ENCODE peak calls at places on chromosomes 16 and 17, in nine cellular contexts. One of them, this sample, is unnamed.

GRCh38 chr17:58615768-58616659 is 75.8 kb downstream of the TEX14 start:
- DNase-seq in activated naive CD4-positive, alpha-beta T cell: no peak
- DNase-seq in skeletal muscle cell: no peak
- DNase-seq in left ventricle myocardium inferior: no peak
- DNase-seq in breast epithelium: no peak
- DNase-seq in cardiac septum: no peak
- DNase-seq in lung microvascular endothelial cell: peak
- DNase-seq in stimulated activated CD4-positive, alpha-beta T cell treated with anti-CD3 and anti-CD28 coated beads, Interleukin-12 subunit alpha, Interleukin-12 subunit beta, amount 100 ng/mL, for 24 hours: no peak
- DNase-seq in A549: no peak
- DNase-seq in this sample: no peak

GRCh38 chr16:27687605-27688004 is 137.7 kb downstream of the KATNIP start:
- DNase-seq in activated naive CD4-positive, alpha-beta T cell: no peak
- DNase-seq in skeletal muscle cell: no peak
- DNase-seq in left ventricle myocardium inferior: no peak
- DNase-seq in breast epithelium: no peak
- DNase-seq in cardiac septum: peak
- DNase-seq in lung microvascular endothelial cell: no peak
- DNase-seq in stimulated activated CD4-positive, alpha-beta T cell treated with anti-CD3 and anti-CD28 coated beads, Interleukin-12 subunit alpha, Interleukin-12 subunit beta, amount 100 ng/mL, for 24 hours: no peak
- DNase-seq in A549: no peak
- DNase-seq in this sample: no peak

GRCh38 chr16:9837481-9837880 is 344.7 kb downstream of the GRIN2A start:
- DNase-seq in activated naive CD4-positive, alpha-beta T cell: no peak
- DNase-seq in skeletal muscle cell: no peak
- DNase-seq in left ventricle myocardium inferior: no peak
- DNase-seq in breast epithelium: no peak
- DNase-seq in cardiac septum: no peak
- DNase-seq in lung microvascular endothelial cell: peak
- DNase-seq in stimulated activated CD4-positive, alpha-beta T cell treated with anti-CD3 and anti-CD28 coated beads, Interleukin-12 subunit alpha, Interleukin-12 subunit beta, amount 100 ng/mL, for 24 hours: no peak
- DNase-seq in A549: no peak
- DNase-seq in this sample: no peak

GRCh38 chr17:70913086-70913485 is 743.8 kb downstream of the KCNJ2 start:
- DNase-seq in activated naive CD4-positive, alpha-beta T cell: no peak
- DNase-seq in skeletal muscle cell: peak
- DNase-seq in left ventricle myocardium inferior: no peak
- DNase-seq in breast epithelium: no peak
- DNase-seq in cardiac septum: no peak
- DNase-seq in lung microvascular endothelial cell: no peak
- DNase-seq in stimulated activated CD4-positive, alpha-beta T cell treated with anti-CD3 and anti-CD28 coated beads, Interleukin-12 subunit alpha, Interleukin-12 subunit beta, amount 100 ng/mL, for 24 hours: no peak
- DNase-seq in A549: no peak
- DNase-seq in this sample: peak

GRCh38 chr17:1649844-1650409 is at the start of gene RILP:
- DNase-seq in activated naive CD4-positive, alpha-beta T cell: no peak
- DNase-seq in skeletal muscle cell: no peak
- DNase-seq in left ventricle myocardium inferior: peak
- DNase-seq in breast epithelium: peak
- DNase-seq in cardiac septum: peak
- DNase-seq in lung microvascular endothelial cell: peak
- DNase-seq in stimulated activated CD4-positive, alpha-beta T cell treated with anti-CD3 and anti-CD28 coated beads, Interleukin-12 subunit alpha, Interleukin-12 subunit beta, amount 100 ng/mL, for 24 hours: no peak
- DNase-seq in A549: peak
- DNase-seq in this sample: peak

GRCh38 chr17:4033751-4034251 is 69.6 kb upstream of the ATP2A3 start:
- DNase-seq in activated naive CD4-positive, alpha-beta T cell: no peak
- DNase-seq in skeletal muscle cell: no peak
- DNase-seq in left ventricle myocardium inferior: no peak
- DNase-seq in breast epithelium: no peak
- DNase-seq in cardiac septum: no peak
- DNase-seq in lung microvascular endothelial cell: no peak
- DNase-seq in stimulated activated CD4-positive, alpha-beta T cell treated with anti-CD3 and anti-CD28 coated beads, Interleukin-12 subunit alpha, Interleukin-12 subunit beta, amount 100 ng/mL, for 24 hours: no peak
- DNase-seq in A549: no peak
- DNase-seq in this sample: no peak

GRCh38 chr17:6172642-6173330 is 102.6 kb downstream of the WSCD1 start:
- DNase-seq in activated naive CD4-positive, alpha-beta T cell: no peak
- DNase-seq in skeletal muscle cell: no peak
- DNase-seq in left ventricle myocardium inferior: no peak
- DNase-seq in breast epithelium: no peak
- DNase-seq in cardiac septum: no peak
- DNase-seq in lung microvascular endothelial cell: no peak
- DNase-seq in stimulated activated CD4-positive, alpha-beta T cell treated with anti-CD3 and anti-CD28 coated beads, Interleukin-12 subunit alpha, Interleukin-12 subunit beta, amount 100 ng/mL, for 24 hours: no peak
- DNase-seq in A549: no peak
- DNase-seq in this sample: no peak

GRCh38 chr16:5027086-5027485 is 6.6 kb downstream of the NAGPA start:
- DNase-seq in activated naive CD4-positive, alpha-beta T cell: no peak
- DNase-seq in skeletal muscle cell: no peak
- DNase-seq in left ventricle myocardium inferior: no peak
- DNase-seq in breast epithelium: no peak
- DNase-seq in cardiac septum: no peak
- DNase-seq in lung microvascular endothelial cell: no peak
- DNase-seq in stimulated activated CD4-positive, alpha-beta T cell treated with anti-CD3 and anti-CD28 coated beads, Interleukin-12 subunit alpha, Interleukin-12 subunit beta, amount 100 ng/mL, for 24 hours: no peak
- DNase-seq in A549: no peak
- DNase-seq in this sample: no peak

GRCh38 chr16:76390476-76390875 is 113.3 kb downstream of the CNTNAP4 start:
- DNase-seq in activated naive CD4-positive, alpha-beta T cell: no peak
- DNase-seq in skeletal muscle cell: no peak
- DNase-seq in left ventricle myocardium inferior: no peak
- DNase-seq in breast epithelium: no peak
- DNase-seq in cardiac septum: no peak
- DNase-seq in lung microvascular endothelial cell: no peak
- DNase-seq in stimulated activated CD4-positive, alpha-beta T cell treated with anti-CD3 and anti-CD28 coated beads, Interleukin-12 subunit alpha, Interleukin-12 subunit beta, amount 100 ng/mL, for 24 hours: no peak
- DNase-seq in A549: no peak
- DNase-seq in this sample: no peak

GRCh38 chr17:38448208-38448776 is 20.0 kb downstream of the ARHGAP23 start:
- DNase-seq in activated naive CD4-positive, alpha-beta T cell: no peak
- DNase-seq in skeletal muscle cell: no peak
- DNase-seq in left ventricle myocardium inferior: no peak
- DNase-seq in breast epithelium: no peak
- DNase-seq in cardiac septum: no peak
- DNase-seq in lung microvascular endothelial cell: peak
- DNase-seq in stimulated activated CD4-positive, alpha-beta T cell treated with anti-CD3 and anti-CD28 coated beads, Interleukin-12 subunit alpha, Interleukin-12 subunit beta, amount 100 ng/mL, for 24 hours: no peak
- DNase-seq in A549: no peak
- DNase-seq in this sample: no peak

GRCh38 chr17:61444831-61445230 is 7.4 kb upstream of the TBX4 start:
- DNase-seq in activated naive CD4-positive, alpha-beta T cell: no peak
- DNase-seq in skeletal muscle cell: no peak
- DNase-seq in left ventricle myocardium inferior: no peak
- DNase-seq in breast epithelium: no peak
- DNase-seq in cardiac septum: no peak
- DNase-seq in lung microvascular endothelial cell: peak
- DNase-seq in stimulated activated CD4-positive, alpha-beta T cell treated with anti-CD3 and anti-CD28 coated beads, Interleukin-12 subunit alpha, Interleukin-12 subunit beta, amount 100 ng/mL, for 24 hours: no peak
- DNase-seq in A549: peak
- DNase-seq in this sample: no peak

GRCh38 chr17:83052241-83052564 is 27.2 kb upstream of the METRNL start:
- DNase-seq in activated naive CD4-positive, alpha-beta T cell: no peak
- DNase-seq in skeletal muscle cell: no peak
- DNase-seq in left ventricle myocardium inferior: no peak
- DNase-seq in breast epithelium: no peak
- DNase-seq in cardiac septum: no peak
- DNase-seq in lung microvascular endothelial cell: no peak
- DNase-seq in stimulated activated CD4-positive, alpha-beta T cell treated with anti-CD3 and anti-CD28 coated beads, Interleukin-12 subunit alpha, Interleukin-12 subunit beta, amount 100 ng/mL, for 24 hours: no peak
- DNase-seq in A549: no peak
- DNase-seq in this sample: no peak

GRCh38 chr16:50473375-50473945 is 74.7 kb upstream of the NKD1 start:
- DNase-seq in activated naive CD4-positive, alpha-beta T cell: no peak
- DNase-seq in skeletal muscle cell: no peak
- DNase-seq in left ventricle myocardium inferior: no peak
- DNase-seq in breast epithelium: no peak
- DNase-seq in cardiac septum: no peak
- DNase-seq in lung microvascular endothelial cell: no peak
- DNase-seq in stimulated activated CD4-positive, alpha-beta T cell treated with anti-CD3 and anti-CD28 coated beads, Interleukin-12 subunit alpha, Interleukin-12 subunit beta, amount 100 ng/mL, for 24 hours: no peak
- DNase-seq in A549: no peak
- DNase-seq in this sample: peak

GRCh38 chr17:21397341-21398050 is 21.3 kb downstream of the KCNJ12 start:
- DNase-seq in activated naive CD4-positive, alpha-beta T cell: no peak
- DNase-seq in skeletal muscle cell: peak
- DNase-seq in left ventricle myocardium inferior: no peak
- DNase-seq in breast epithelium: no peak
- DNase-seq in cardiac septum: no peak
- DNase-seq in lung microvascular endothelial cell: no peak
- DNase-seq in stimulated activated CD4-positive, alpha-beta T cell treated with anti-CD3 and anti-CD28 coated beads, Interleukin-12 subunit alpha, Interleukin-12 subunit beta, amount 100 ng/mL, for 24 hours: no peak
- DNase-seq in A549: no peak
- DNase-seq in this sample: no peak

GRCh38 chr17:40458001-40458791 is 14.9 kb downstream of the IGFBP4 start:
- DNase-seq in activated naive CD4-positive, alpha-beta T cell: no peak
- DNase-seq in skeletal muscle cell: no peak
- DNase-seq in left ventricle myocardium inferior: no peak
- DNase-seq in breast epithelium: no peak
- DNase-seq in cardiac septum: no peak
- DNase-seq in lung microvascular endothelial cell: peak
- DNase-seq in stimulated activated CD4-positive, alpha-beta T cell treated with anti-CD3 and anti-CD28 coated beads, Interleukin-12 subunit alpha, Interleukin-12 subunit beta, amount 100 ng/mL, for 24 hours: no peak
- DNase-seq in A549: peak
- DNase-seq in this sample: no peak

GRCh38 chr17:957856-958421 is 21.6 kb downstream of the NXN start:
- DNase-seq in activated naive CD4-positive, alpha-beta T cell: no peak
- DNase-seq in skeletal muscle cell: no peak
- DNase-seq in left ventricle myocardium inferior: no peak
- DNase-seq in breast epithelium: no peak
- DNase-seq in cardiac septum: peak
- DNase-seq in lung microvascular endothelial cell: no peak
- DNase-seq in stimulated activated CD4-positive, alpha-beta T cell treated with anti-CD3 and anti-CD28 coated beads, Interleukin-12 subunit alpha, Interleukin-12 subunit beta, amount 100 ng/mL, for 24 hours: no peak
- DNase-seq in A549: peak
- DNase-seq in this sample: no peak

GRCh38 chr17:81885869-81886548 is 5.4 kb downstream of the ALYREF start:
- DNase-seq in activated naive CD4-positive, alpha-beta T cell: no peak
- DNase-seq in skeletal muscle cell: no peak
- DNase-seq in left ventricle myocardium inferior: no peak
- DNase-seq in breast epithelium: no peak
- DNase-seq in cardiac septum: no peak
- DNase-seq in lung microvascular endothelial cell: peak
- DNase-seq in stimulated activated CD4-positive, alpha-beta T cell treated with anti-CD3 and anti-CD28 coated beads, Interleukin-12 subunit alpha, Interleukin-12 subunit beta, amount 100 ng/mL, for 24 hours: no peak
- DNase-seq in A549: no peak
- DNase-seq in this sample: peak

GRCh38 chr17:33164556-33164881 is 128.6 kb downstream of the ASIC2 start:
- DNase-seq in activated naive CD4-positive, alpha-beta T cell: no peak
- DNase-seq in skeletal muscle cell: no peak
- DNase-seq in left ventricle myocardium inferior: no peak
- DNase-seq in breast epithelium: no peak
- DNase-seq in cardiac septum: no peak
- DNase-seq in lung microvascular endothelial cell: no peak
- DNase-seq in stimulated activated CD4-positive, alpha-beta T cell treated with anti-CD3 and anti-CD28 coated beads, Interleukin-12 subunit alpha, Interleukin-12 subunit beta, amount 100 ng/mL, for 24 hours: no peak
- DNase-seq in A549: no peak
- DNase-seq in this sample: no peak

GRCh38 chr17:17748604-17749003 is 67.3 kb downstream of the RAI1 start:
- DNase-seq in activated naive CD4-positive, alpha-beta T cell: no peak
- DNase-seq in skeletal muscle cell: no peak
- DNase-seq in left ventricle myocardium inferior: no peak
- DNase-seq in breast epithelium: no peak
- DNase-seq in cardiac septum: no peak
- DNase-seq in lung microvascular endothelial cell: no peak
- DNase-seq in stimulated activated CD4-positive, alpha-beta T cell treated with anti-CD3 and anti-CD28 coated beads, Interleukin-12 subunit alpha, Interleukin-12 subunit beta, amount 100 ng/mL, for 24 hours: no peak
- DNase-seq in A549: no peak
- DNase-seq in this sample: no peak

GRCh38 chr16:89633064-89633631 is 19.7 kb downstream of the DPEP1 start:
- DNase-seq in activated naive CD4-positive, alpha-beta T cell: no peak
- DNase-seq in skeletal muscle cell: peak
- DNase-seq in left ventricle myocardium inferior: no peak
- DNase-seq in breast epithelium: no peak
- DNase-seq in cardiac septum: no peak
- DNase-seq in lung microvascular endothelial cell: no peak
- DNase-seq in stimulated activated CD4-positive, alpha-beta T cell treated with anti-CD3 and anti-CD28 coated beads, Interleukin-12 subunit alpha, Interleukin-12 subunit beta, amount 100 ng/mL, for 24 hours: no peak
- DNase-seq in A549: peak
- DNase-seq in this sample: peak

GRCh38 chr17:82380860-82381702 is 9.5 kb downstream of the UTS2R start:
- DNase-seq in activated naive CD4-positive, alpha-beta T cell: no peak
- DNase-seq in skeletal muscle cell: no peak
- DNase-seq in left ventricle myocardium inferior: no peak
- DNase-seq in breast epithelium: no peak
- DNase-seq in cardiac septum: no peak
- DNase-seq in lung microvascular endothelial cell: no peak
- DNase-seq in stimulated activated CD4-positive, alpha-beta T cell treated with anti-CD3 and anti-CD28 coated beads, Interleukin-12 subunit alpha, Interleukin-12 subunit beta, amount 100 ng/mL, for 24 hours: no peak
- DNase-seq in A549: no peak
- DNase-seq in this sample: no peak

This sample was measured in MCF 10A.